ENCODE peak calls at places on chromosomes 6 and 20, in four cellular contexts. M is tibial nerve, W is uterus, Z is foreskin fibroblast. J is an unnamed sample.

GRCh38 chr6:148868314-148868713 is 121.5 kb downstream of the UST start:
- DNase-seq in M (no peak), W (no peak), Z (peak; percentile 36), J (peak; percentile 27)

GRCh38 chr6:113103618-113104390 is 753.3 kb upstream of the MARCKS start:
- DNase-seq in M (no peak), W (no peak), Z (peak; percentile 68), J (peak; percentile 88)

GRCh38 chr6:37871616-37872384 is 52.3 kb downstream of the ZFAND3 start:
- DNase-seq in M (no peak), W (no peak), Z (no peak), J (no peak)

GRCh38 chr20:20888273-20888656 is 175.8 kb upstream of the RALGAPA2 start:
- DNase-seq in M (no peak), W (no peak), Z (no peak), J (no peak)

GRCh38 chr20:50092436-50092835 is 20.5 kb downstream of the UBE2V1 start:
- DNase-seq in M (no peak), W (no peak), Z (no peak), J (no peak)

GRCh38 chr6:87660226-87660886 is 41.7 kb downstream of the AKIRIN2 start:
- DNase-seq in M (no peak), W (no peak), Z (peak; percentile 94), J (peak; percentile 32)

GRCh38 chr20:46350201-46350985 is 42.1 kb upstream of the CDH22 start:
- DNase-seq in M (no peak), W (no peak), Z (peak; percentile 84), J (peak; percentile 55)

GRCh38 chr6:112302154-112302553 is 45.0 kb upstream of the RFPL4B start:
- DNase-seq in M (no peak), W (no peak), Z (no peak), J (no peak)

GRCh38 chr6:165920896-165921671 is 246.6 kb downstream of the TBXT start:
- DNase-seq in M (no peak), W (no peak), Z (no peak), J (no peak)

GRCh38 chr6:129659590-129660345 is 50.2 kb downstream of the ARHGAP18 start:
- DNase-seq in M (no peak), W (no peak), Z (no peak), J (no peak)

GRCh38 chr20:40741507-40742106 is 52.6 kb upstream of the MAFB start:
- DNase-seq in M (peak; percentile 37), W (no peak), Z (peak; percentile 23), J (no peak)
- TF ChIP-seq CTCF in M (peak; percentile 25), W (peak; percentile 16), Z (peak; percentile 76), J (peak; percentile 76)

GRCh38 chr20:60060006-60060557 is 101.9 kb downstream of the CDH26 start:
- DNase-seq in M (no peak), W (no peak), Z (no peak), J (no peak)

GRCh38 chr20:60064554-60064953 is 106.3 kb downstream of the CDH26 start:
- DNase-seq in M (no peak), W (no peak), Z (no peak), J (no peak)

GRCh38 chr20:60063739-60064138 is 105.5 kb downstream of the CDH26 start:
- DNase-seq in M (no peak), W (no peak), Z (no peak), J (no peak)

GRCh38 chr20:60060593-60060992 is 102.4 kb downstream of the CDH26 start:
- DNase-seq in M (no peak), W (no peak), Z (no peak), J (no peak)

DNA sequence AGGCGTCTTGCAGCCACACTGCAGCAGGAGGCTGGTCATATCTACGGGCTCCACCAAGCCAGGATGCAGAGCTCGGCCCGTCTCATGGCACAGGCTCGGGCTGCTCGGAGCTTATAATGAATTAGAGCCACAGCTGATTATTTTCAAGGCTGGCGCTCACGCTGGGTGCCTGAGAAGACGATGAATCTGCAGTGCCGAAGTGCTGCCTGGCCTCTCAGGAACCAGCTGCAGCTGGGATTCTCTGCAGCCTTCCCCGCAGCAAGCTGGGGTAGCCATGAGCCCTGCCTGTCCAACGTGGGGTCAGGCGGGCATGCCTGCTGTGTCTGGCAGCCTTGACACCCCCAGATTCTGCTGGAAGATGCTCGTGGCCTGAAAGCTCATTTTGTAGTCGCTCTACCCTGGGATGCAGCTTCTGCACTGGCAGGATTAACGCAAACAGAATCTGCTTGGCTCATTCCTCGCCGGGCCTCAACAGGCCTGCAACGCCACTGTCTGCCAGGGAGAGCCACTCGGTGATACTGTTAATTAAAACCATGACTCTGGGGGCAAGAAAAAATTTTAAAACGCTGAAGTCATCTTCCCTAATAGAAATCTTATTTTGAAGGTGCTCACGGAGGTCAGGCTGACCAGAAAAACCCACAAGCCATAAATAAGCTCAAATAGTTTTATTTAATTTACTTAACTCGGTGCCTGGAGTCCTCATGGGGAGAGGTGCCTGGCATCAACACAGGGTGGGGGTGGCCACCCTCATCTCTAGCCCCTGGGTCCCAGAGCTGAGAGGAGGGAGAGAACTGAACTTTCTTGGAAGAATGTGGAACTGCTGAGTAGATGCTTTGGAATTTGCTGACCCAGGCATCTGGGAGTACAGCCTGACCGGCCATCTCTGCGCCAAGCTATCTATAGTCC is 104.5 kb downstream of the CDH26 start:
- DNase-seq in M (no peak), W (peak; percentile 46), Z (peak; percentile 78), J (peak; percentile 82)
- H3K4me3 ChIP-seq in M (no peak overlapping the region), W (no peak overlapping the region), Z (no peak overlapping the region), J (no peak overlapping the region)

DNA sequence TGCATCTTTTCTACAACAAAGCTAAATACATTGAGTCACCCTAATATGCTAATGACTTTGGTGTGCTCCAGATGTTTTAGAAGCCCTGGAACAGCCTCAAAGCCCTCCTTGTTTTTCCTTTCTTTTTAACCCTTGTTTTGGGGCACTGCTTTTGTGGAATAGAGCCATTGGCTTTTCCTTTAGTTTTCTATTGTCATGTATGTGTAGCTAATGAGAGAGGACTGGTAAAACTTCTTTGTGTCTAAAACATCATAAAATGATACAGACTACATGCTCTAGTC is 158.8 kb downstream of the JARID2 start:
- DNase-seq in M (no peak), W (no peak), Z (no peak), J (no peak)
- TF ChIP-seq CTCF in M (no peak), W (no peak), Z (no peak), J (no peak)

GRCh38 chr20:19814241-19814640 is 56.2 kb downstream of the RIN2 start:
- DNase-seq in M (no peak), W (no peak), Z (no peak), J (no peak)
- H3K4me3 ChIP-seq in M (no peak overlapping the region), W (no peak overlapping the region), Z (no peak overlapping the region), J (no peak overlapping the region)

GRCh38 chr6:30685157-30685976 is 1.1 kb downstream of the PPP1R18 start:
- DNase-seq in M (no peak), W (peak; percentile 41), Z (no peak), J (no peak)
- TF ChIP-seq CTCF in M (no peak), W (no peak), Z (peak; percentile 35), J (peak; percentile 27)

GRCh38 chr20:48128436-48128835 is 343.2 kb upstream of the SULF2 start:
- DNase-seq in M (no peak), W (no peak), Z (no peak), J (no peak)
- H3K4me3 ChIP-seq in M (no peak overlapping the region), W (no peak overlapping the region), Z (no peak overlapping the region), J (no peak overlapping the region)

DNA sequence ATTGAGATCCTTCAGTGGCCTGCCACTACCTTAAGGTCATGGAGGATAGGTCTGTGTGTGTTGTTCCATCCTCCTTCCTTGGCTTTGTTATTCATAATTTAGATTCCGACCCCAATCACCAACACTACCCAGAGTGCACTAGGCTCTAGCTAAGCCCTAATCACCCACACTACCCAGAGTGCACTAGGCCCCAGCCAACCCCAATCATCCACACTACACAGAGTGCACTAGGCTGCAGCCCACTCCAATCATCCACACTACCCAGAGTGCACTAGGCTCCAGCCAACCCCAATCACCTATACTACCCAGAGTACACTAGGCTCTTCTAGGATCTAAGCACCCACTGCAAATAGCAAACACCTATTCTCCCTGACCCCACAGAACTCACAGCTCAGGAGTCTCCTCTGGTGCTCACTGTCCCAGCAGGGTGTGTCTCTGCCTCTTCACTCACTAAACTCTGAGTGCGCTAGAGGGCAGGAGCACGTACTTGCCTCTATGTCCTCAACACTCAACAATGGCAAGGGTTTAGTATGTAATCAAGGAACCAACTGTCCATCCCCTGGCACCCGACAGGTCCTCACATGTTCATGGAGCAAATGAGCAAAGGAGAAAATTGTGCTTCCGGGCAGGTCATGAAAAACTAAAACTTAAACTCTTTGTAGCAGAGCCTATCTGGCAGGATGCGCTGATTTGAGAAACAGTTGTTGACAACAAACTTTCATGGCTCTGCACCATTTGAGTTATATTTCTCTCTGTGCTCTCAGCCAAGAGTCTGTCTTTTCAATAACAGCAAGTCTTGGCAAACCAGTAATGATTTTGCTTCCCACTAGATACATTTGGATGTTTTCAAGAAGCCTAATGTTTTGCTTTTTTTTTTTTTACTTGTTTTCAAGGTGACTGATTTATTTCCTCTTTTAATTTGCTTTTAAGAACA is 54.3 kb downstream of the SLC22A23 start:
- DNase-seq in M (no peak), W (no peak), Z (no peak), J (no peak)
- TF ChIP-seq CTCF in M (no peak), W (no peak), Z (no peak), J (no peak)

DNA sequence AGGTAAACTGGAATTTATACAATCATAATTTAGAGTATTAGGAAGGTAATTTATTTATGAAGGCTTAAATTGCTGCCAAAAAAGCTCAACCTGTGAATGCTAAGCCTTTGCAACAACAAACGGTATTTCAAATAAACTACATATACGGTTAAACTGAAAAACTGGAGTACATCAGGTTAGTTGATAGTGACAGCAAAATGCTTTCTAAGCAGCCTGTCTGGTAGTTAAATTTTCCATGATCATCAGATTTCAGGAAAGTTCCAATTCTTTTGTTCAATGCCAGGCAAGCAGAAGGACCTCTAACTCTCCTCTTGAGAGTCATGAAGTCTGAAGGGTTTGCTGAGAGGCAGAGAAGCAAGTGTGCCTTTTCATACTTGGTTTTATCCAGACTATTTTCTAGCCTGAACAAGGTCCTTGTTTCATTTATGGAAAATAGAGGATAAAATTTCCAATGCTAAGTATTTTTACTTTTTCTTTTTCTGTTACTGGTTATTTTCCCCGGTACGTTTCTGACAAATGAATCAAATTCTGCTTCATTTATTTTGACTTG is 4.5 kb downstream of the FLRT3 start:
- DNase-seq in M (no peak), W (no peak), Z (no peak), J (no peak)
- H3K4me3 ChIP-seq in M (peak overlapping the region; percentile 7), W (no peak overlapping the region), Z (no peak overlapping the region), J (no peak overlapping the region)

GRCh38 chr6:169656626-169657610 is 44.9 kb downstream of the WDR27 start:
- DNase-seq in M (no peak), W (no peak), Z (no peak), J (no peak)

GRCh38 chr6:169653691-169654090 is 48.1 kb downstream of the WDR27 start:
- DNase-seq in M (no peak), W (no peak), Z (no peak), J (no peak)

GRCh38 chr6:169651498-169651897 is 50.3 kb downstream of the WDR27 start:
- DNase-seq in M (no peak), W (no peak), Z (no peak), J (no peak)

GRCh38 chr6:169652896-169653295 is 48.9 kb downstream of the WDR27 start:
- DNase-seq in M (no peak), W (no peak), Z (no peak), J (no peak)

GRCh38 chr6:169654590-169655391 is 47.0 kb downstream of the WDR27 start:
- DNase-seq in M (peak; percentile 63), W (peak; percentile 79), Z (peak; percentile 74), J (peak; percentile 17)
- TF ChIP-seq CTCF in M (no peak), W (peak; percentile 19), Z (no peak), J (peak; percentile 38)

GRCh38 chr6:151689499-151690201 is 117.8 kb upstream of the ESR1 start:
- DNase-seq in M (no peak), W (no peak), Z (no peak), J (no peak)
- H3K4me3 ChIP-seq in M (no peak overlapping the region), W (no peak overlapping the region), Z (no peak overlapping the region), J (no peak overlapping the region)

J was measured in AG09309.